ENCODE peak calls at places on chromosomes 13 and 19, in eight cellular contexts. Q, P, S, K, B, W, G and X are unnamed samples.

GRCh38 chr19:5958851-5959122 is 19.2 kb downstream of the RANBP3 start:
- DNase-seq in G (no peak), P (no peak), Q (no peak), W (no peak), K (no peak), B (no peak), S (no peak), X (no peak)

GRCh38 chr19:49057636-49058234 is at the start of gene CGB7:
- DNase-seq in B (peak), Q (no peak), P (no peak), S (no peak), W (no peak), G (no peak), K (peak), X (peak)

GRCh38 chr19:5452594-5453565 is 2.3 kb upstream of the ZNRF4 start:
- DNase-seq in S (no peak), W (no peak), P (peak), G (no peak), K (no peak), Q (no peak), B (no peak), X (peak)

GRCh38 chr19:3360494-3361383 is 5.6 kb upstream of the NFIC start:
- DNase-seq in S (peak), B (no peak), Q (peak), K (peak), W (peak), G (peak), P (no peak), X (no peak)

GRCh38 chr13:106588367-106588766 is 20.4 kb upstream of the ARGLU1 start:
- DNase-seq in P (no peak), G (no peak), Q (no peak), B (no peak), S (no peak), K (no peak), W (no peak), X (no peak)

GRCh38 chr19:13010038-13010991 is 15.0 kb downstream of the NFIX start:
- DNase-seq in K (no peak), Q (no peak), P (no peak), W (no peak), B (no peak), G (peak), S (no peak), X (no peak)

GRCh38 chr13:51318015-51318414 is 21.5 kb upstream of the SERPINE3 start:
- DNase-seq in B (no peak), S (no peak), G (no peak), W (no peak), P (no peak), K (no peak), Q (no peak), X (no peak)

GRCh38 chr19:18867199-18867598 is 28.8 kb downstream of the CERS1 start:
- DNase-seq in B (no peak), S (no peak), K (no peak), G (no peak), Q (no peak), P (no peak), W (no peak), X (no peak)

GRCh38 chr13:99886706-99887105 is 84.9 kb downstream of the ZIC5 start:
- DNase-seq in K (no peak), G (no peak), S (no peak), Q (no peak), W (no peak), P (no peak), B (no peak), X (no peak)

GRCh38 chr19:55069137-55069858 is 6.3 kb upstream of the RDH13 start:
- DNase-seq in B (no peak), W (no peak), G (no peak), P (no peak), K (peak), Q (no peak), S (no peak), X (no peak)

GRCh38 chr19:40718774-40719391 is 2.0 kb downstream of the ITPKC start:
- DNase-seq in Q (no peak), P (peak), W (no peak), K (peak), G (peak), S (no peak), B (peak), X (no peak)

GRCh38 chr19:655691-656090 is 7.3 kb downstream of the RNF126 start:
- DNase-seq in G (no peak), Q (no peak), B (no peak), P (no peak), W (no peak), K (no peak), S (no peak), X (no peak)

GRCh38 chr13:112066624-112067004 is 335 bp upstream of the SOX1 start:
- DNase-seq in W (no peak), S (peak), G (no peak), B (no peak), P (no peak), K (no peak), Q (peak), X (no peak)

GRCh38 chr19:50893047-50893737 is 18.0 kb downstream of the KLK4 start:
- DNase-seq in W (no peak), K (no peak), P (peak), B (no peak), Q (no peak), S (no peak), G (no peak), X (peak)

GRCh38 chr13:33686772-33687480 is 131.0 kb upstream of the RFC3 start:
- DNase-seq in W (no peak), K (no peak), Q (no peak), P (no peak), G (no peak), S (no peak), B (no peak), X (no peak)

GRCh38 chr19:30037835-30038234 is 95.8 kb downstream of the URI1 start:
- DNase-seq in G (no peak), Q (no peak), P (no peak), B (no peak), S (no peak), K (no peak), W (no peak), X (no peak)

GRCh38 chr19:17909017-17909732 is 23.6 kb upstream of the CCDC124 start:
- DNase-seq in K (no peak), G (no peak), B (no peak), S (no peak), P (no peak), W (no peak), Q (no peak), X (no peak)

GRCh38 chr13:44301639-44302015 is 72.0 kb upstream of the SERP2 start:
- DNase-seq in P (no peak), K (no peak), G (peak), Q (no peak), W (no peak), S (no peak), B (no peak), X (no peak)

GRCh38 chr13:41709511-41709910 is 251.4 kb downstream of the VWA8 start:
- DNase-seq in P (no peak), W (no peak), Q (no peak), K (no peak), B (no peak), S (no peak), G (no peak), X (no peak)

GRCh38 chr13:28120317-28120716 is 18.0 kb upstream of the PAN3 start:
- DNase-seq in P (no peak), S (no peak), Q (no peak), K (no peak), G (no peak), B (no peak), W (no peak), X (no peak)